ENCODE peak calls at places on chromosome 9, in nine cellular contexts. F is fibroblast of the conjunctiva, B is KBM-7, Z is RWPE1, I is D341Med, H is progenitor cell of endocrine pancreas, V is erythroblast, U is HEK293T, X is immature natural killer cell. J is an unnamed sample.

GRCh38 chr9:136693490-136694162 is 6.4 kb upstream of the AGPAT2 start:
- DNase-seq in F (no peak), B (no peak), Z (peak), I (no peak), H (no peak), V (peak), U (no peak), X (no peak), J (no peak)

GRCh38 chr9:114899461-114899860 is 30.9 kb downstream of the TNFSF8 start:
- DNase-seq in F (no peak), B (no peak), Z (no peak), I (no peak), H (no peak), V (no peak), U (no peak), X (no peak), J (no peak)

GRCh38 chr9:119961774-119962408 is 592.7 kb upstream of the BRINP1 start:
- DNase-seq in F (peak), B (peak), Z (peak), I (peak), H (peak), V (peak), U (peak), X (no peak), J (peak)

GRCh38 chr9:11257992-11258391 is 645.2 kb upstream of the PTPRD start:
- DNase-seq in F (no peak), B (no peak), Z (no peak), I (no peak), H (no peak), V (no peak), U (no peak), X (no peak), J (no peak)

GRCh38 chr9:135905380-135906282 is 1.7 kb downstream of the CAMSAP1 start:
- DNase-seq in F (no peak), B (no peak), Z (peak), I (no peak), H (no peak), V (peak), U (no peak), X (no peak), J (no peak)

GRCh38 chr9:83047839-83048775 is 14.8 kb downstream of the RASEF start:
- DNase-seq in F (no peak), B (no peak), Z (no peak), I (no peak), H (no peak), V (no peak), U (no peak), X (no peak), J (no peak)

GRCh38 chr9:125532412-125532811 is 174.6 kb downstream of the MAPKAP1 start:
- DNase-seq in F (no peak), B (no peak), Z (no peak), I (no peak), H (no peak), V (no peak), U (no peak), X (no peak), J (no peak)

GRCh38 chr9:73577867-73578266 is 426.2 kb downstream of the ANXA1 start:
- DNase-seq in F (peak), B (no peak), Z (peak), I (no peak), H (no peak), V (no peak), U (peak), X (no peak), J (no peak)

GRCh38 chr9:4141201-4141750 is 158.6 kb downstream of the GLIS3 start:
- DNase-seq in F (no peak), B (no peak), Z (no peak), I (no peak), H (no peak), V (no peak), U (no peak), X (no peak), J (no peak)

GRCh38 chr9:22010881-22011625 is 1.9 kb upstream of the CDKN2B start:
- DNase-seq in F (no peak), B (no peak), Z (no peak), I (no peak), H (peak), V (peak), U (no peak), X (no peak), J (no peak)

GRCh38 chr9:83583151-83584014 is 39.6 kb upstream of the IDNK start:
- DNase-seq in F (peak), B (peak), Z (peak), I (peak), H (peak), V (peak), U (peak), X (peak), J (no peak)

GRCh38 chr9:15975101-15975778 is 422.4 kb downstream of the CCDC171 start:
- DNase-seq in F (no peak), B (no peak), Z (no peak), I (no peak), H (no peak), V (no peak), U (no peak), X (no peak), J (no peak)

GRCh38 chr9:6931913-6932312 is 174.1 kb downstream of the KDM4C start:
- DNase-seq in F (no peak), B (no peak), Z (peak), I (no peak), H (no peak), V (peak), U (no peak), X (no peak), J (no peak)

GRCh38 chr9:23587433-23587832 is 238.6 kb downstream of the ELAVL2 start:
- DNase-seq in F (no peak), B (no peak), Z (no peak), I (no peak), H (no peak), V (no peak), U (no peak), X (no peak), J (peak)

GRCh38 chr9:97484134-97484533 is 17.3 kb upstream of the TMOD1 start:
- DNase-seq in F (no peak), B (no peak), Z (no peak), I (no peak), H (no peak), V (no peak), U (no peak), X (no peak), J (no peak)

GRCh38 chr9:133207021-133207531 is 2.0 kb downstream of the OBP2B start:
- DNase-seq in F (no peak), B (no peak), Z (no peak), I (no peak), H (no peak), V (no peak), U (no peak), X (no peak), J (no peak)

GRCh38 chr9:92035687-92036410 is 79.4 kb downstream of the SPTLC1 start:
- DNase-seq in F (peak), B (no peak), Z (no peak), I (no peak), H (no peak), V (no peak), U (no peak), X (no peak), J (no peak)

GRCh38 chr9:104831681-104832080 is 67.8 kb downstream of the NIPSNAP3B start:
- DNase-seq in F (peak), B (no peak), Z (peak), I (no peak), H (no peak), V (no peak), U (no peak), X (no peak), J (no peak)

GRCh38 chr9:37338218-37338617 is 84.3 kb upstream of the GRHPR start:
- DNase-seq in F (no peak), B (peak), Z (no peak), I (no peak), H (no peak), V (no peak), U (no peak), X (no peak), J (no peak)

GRCh38 chr9:131258186-131258585 is 18.1 kb downstream of the FAM78A start:
- DNase-seq in F (no peak), B (no peak), Z (no peak), I (no peak), H (no peak), V (no peak), U (no peak), X (no peak), J (peak)

GRCh38 chr9:6877671-6878161 is 119.9 kb downstream of the KDM4C start:
- DNase-seq in F (no peak), B (no peak), Z (no peak), I (no peak), H (no peak), V (no peak), U (no peak), X (no peak), J (no peak)

GRCh38 chr9:98678244-98678842 is 30.4 kb downstream of the GABBR2 start:
- DNase-seq in F (no peak), B (no peak), Z (peak), I (peak), H (no peak), V (peak), U (no peak), X (no peak), J (no peak)

GRCh38 chr9:4547016-4547415 is 56.7 kb downstream of the SLC1A1 start:
- DNase-seq in F (no peak), B (peak), Z (no peak), I (no peak), H (no peak), V (no peak), U (no peak), X (no peak), J (no peak)

GRCh38 chr9:99822596-99823391 is 1.1 kb downstream of the NR4A3 start:
- DNase-seq in F (no peak), B (peak), Z (peak), I (peak), H (no peak), V (peak), U (peak), X (peak), J (no peak)

GRCh38 chr9:81855538-81855937 is 72.7 kb upstream of the SPATA31D4 start:
- DNase-seq in F (no peak), B (no peak), Z (no peak), I (no peak), H (no peak), V (no peak), U (no peak), X (no peak), J (no peak)

GRCh38 chr9:129995409-129996160 is 47.4 kb downstream of the FNBP1 start:
- DNase-seq in F (peak), B (no peak), Z (peak), I (no peak), H (no peak), V (no peak), U (no peak), X (no peak), J (no peak)

GRCh38 chr9:93453047-93453914 is at the start of gene FAM120AOS:
- DNase-seq in F (peak), B (peak), Z (peak), I (peak), H (peak), V (peak), U (peak), X (peak), J (peak)

GRCh38 chr9:134029248-134030226 is 4.3 kb downstream of the BRD3OS start:
- DNase-seq in F (no peak), B (no peak), Z (no peak), I (peak), H (no peak), V (no peak), U (no peak), X (no peak), J (peak)

GRCh38 chr9:129109952-129110739 is 447 bp downstream of the CRAT start:
- DNase-seq in F (no peak), B (peak), Z (no peak), I (no peak), H (no peak), V (no peak), U (no peak), X (no peak), J (peak)

GRCh38 chr9:100413839-100414420 is 13.0 kb upstream of the MSANTD3 start:
- DNase-seq in F (no peak), B (no peak), Z (no peak), I (no peak), H (no peak), V (no peak), U (no peak), X (no peak), J (no peak)

GRCh38 chr9:130847306-130848217 is 12.5 kb downstream of the ABL1 start:
- DNase-seq in F (peak), B (no peak), Z (peak), I (no peak), H (no peak), V (no peak), U (no peak), X (no peak), J (peak)

GRCh38 chr9:96068511-96068910 is 193.0 kb downstream of the ERCC6L2 start:
- DNase-seq in F (no peak), B (no peak), Z (no peak), I (no peak), H (no peak), V (no peak), U (no peak), X (no peak), J (peak)

GRCh38 chr9:107059215-107059614 is 196.2 kb downstream of the ZNF462 start:
- DNase-seq in F (no peak), B (no peak), Z (no peak), I (no peak), H (no peak), V (no peak), U (no peak), X (no peak), J (no peak)

J was measured in Right ventricle myocardium inferior.